ENCODE peak calls at places on chromosome 14, in ten cellular contexts. One of them, this sample, is unnamed.

GRCh38 chr14:104882325-104882973 is 17.4 kb downstream of the CEP170B start:
- DNase-seq in caudate nucleus: no peak
- DNase-seq in lower leg skin: no peak
- DNase-seq in head of caudate nucleus: no peak
- DNase-seq in activated CD4-positive, CD25-positive, alpha-beta regulatory T cell: no peak
- DNase-seq in lung: peak
- DNase-seq in NCI-H2081: peak
- DNase-seq in kidney tubule cell: peak
- DNase-seq in CD4-positive, CD25-positive, alpha-beta regulatory T cell: no peak
- DNase-seq in Jurkat, Clone E6-1: peak
- DNase-seq in this sample: peak

GRCh38 chr14:97380539-97380941 is 583.4 kb downstream of the VRK1 start:
- DNase-seq in lung: no peak
- DNase-seq in head of caudate nucleus: no peak
- DNase-seq in Jurkat, Clone E6-1: no peak
- DNase-seq in kidney tubule cell: peak
- DNase-seq in CD4-positive, CD25-positive, alpha-beta regulatory T cell: no peak
- DNase-seq in NCI-H2081: no peak
- DNase-seq in lower leg skin: no peak
- DNase-seq in caudate nucleus: no peak
- DNase-seq in activated CD4-positive, CD25-positive, alpha-beta regulatory T cell: no peak
- DNase-seq in this sample: no peak

GRCh38 chr14:23865502-23865901 is 88.1 kb upstream of the DHRS4 start:
- DNase-seq in caudate nucleus: no peak
- DNase-seq in head of caudate nucleus: no peak
- DNase-seq in lower leg skin: no peak
- DNase-seq in activated CD4-positive, CD25-positive, alpha-beta regulatory T cell: no peak
- DNase-seq in kidney tubule cell: no peak
- DNase-seq in CD4-positive, CD25-positive, alpha-beta regulatory T cell: no peak
- DNase-seq in NCI-H2081: no peak
- DNase-seq in Jurkat, Clone E6-1: no peak
- DNase-seq in lung: no peak
- DNase-seq in this sample: peak

GRCh38 chr14:43475762-43476161 is 1031.3 kb downstream of the FSCB start:
- DNase-seq in lung: no peak
- DNase-seq in CD4-positive, CD25-positive, alpha-beta regulatory T cell: no peak
- DNase-seq in caudate nucleus: no peak
- DNase-seq in Jurkat, Clone E6-1: no peak
- DNase-seq in NCI-H2081: no peak
- DNase-seq in activated CD4-positive, CD25-positive, alpha-beta regulatory T cell: no peak
- DNase-seq in lower leg skin: no peak
- DNase-seq in kidney tubule cell: no peak
- DNase-seq in head of caudate nucleus: no peak
- DNase-seq in this sample: no peak

GRCh38 chr14:75709207-75709812 is 48.3 kb downstream of the TTLL5 start:
- DNase-seq in head of caudate nucleus: peak
- DNase-seq in lung: peak
- DNase-seq in activated CD4-positive, CD25-positive, alpha-beta regulatory T cell: peak
- DNase-seq in CD4-positive, CD25-positive, alpha-beta regulatory T cell: peak
- DNase-seq in NCI-H2081: peak
- DNase-seq in Jurkat, Clone E6-1: peak
- DNase-seq in kidney tubule cell: peak
- DNase-seq in caudate nucleus: peak
- DNase-seq in lower leg skin: peak
- DNase-seq in this sample: peak

GRCh38 chr14:60183724-60184596 is 18.8 kb upstream of the DHRS7 start:
- DNase-seq in lung: no peak
- DNase-seq in NCI-H2081: peak
- DNase-seq in kidney tubule cell: peak
- DNase-seq in Jurkat, Clone E6-1: peak
- DNase-seq in caudate nucleus: no peak
- DNase-seq in CD4-positive, CD25-positive, alpha-beta regulatory T cell: peak
- DNase-seq in head of caudate nucleus: peak
- DNase-seq in activated CD4-positive, CD25-positive, alpha-beta regulatory T cell: peak
- DNase-seq in lower leg skin: no peak
- DNase-seq in this sample: peak

GRCh38 chr14:52443506-52443905 is 108.8 kb downstream of the TXNDC16 start:
- DNase-seq in CD4-positive, CD25-positive, alpha-beta regulatory T cell: no peak
- DNase-seq in lower leg skin: no peak
- DNase-seq in activated CD4-positive, CD25-positive, alpha-beta regulatory T cell: no peak
- DNase-seq in caudate nucleus: no peak
- DNase-seq in head of caudate nucleus: no peak
- DNase-seq in Jurkat, Clone E6-1: no peak
- DNase-seq in NCI-H2081: no peak
- DNase-seq in kidney tubule cell: no peak
- DNase-seq in lung: no peak
- DNase-seq in this sample: no peak

GRCh38 chr14:68312884-68313725 is 479.8 kb downstream of the ZFP36L1 start:
- DNase-seq in NCI-H2081: no peak
- DNase-seq in head of caudate nucleus: peak
- DNase-seq in Jurkat, Clone E6-1: no peak
- DNase-seq in CD4-positive, CD25-positive, alpha-beta regulatory T cell: no peak
- DNase-seq in lung: no peak
- DNase-seq in activated CD4-positive, CD25-positive, alpha-beta regulatory T cell: no peak
- DNase-seq in lower leg skin: no peak
- DNase-seq in caudate nucleus: no peak
- DNase-seq in kidney tubule cell: no peak
- DNase-seq in this sample: no peak

GRCh38 chr14:78007160-78007559 is 163.0 kb upstream of the NRXN3 start:
- DNase-seq in NCI-H2081: no peak
- DNase-seq in head of caudate nucleus: no peak
- DNase-seq in caudate nucleus: no peak
- DNase-seq in kidney tubule cell: peak
- DNase-seq in CD4-positive, CD25-positive, alpha-beta regulatory T cell: no peak
- DNase-seq in lung: no peak
- DNase-seq in activated CD4-positive, CD25-positive, alpha-beta regulatory T cell: no peak
- DNase-seq in Jurkat, Clone E6-1: no peak
- DNase-seq in lower leg skin: no peak
- DNase-seq in this sample: no peak

GRCh38 chr14:20332946-20333782 is at the start of gene CCNB1IP1:
- DNase-seq in kidney tubule cell: peak
- DNase-seq in lung: peak
- DNase-seq in Jurkat, Clone E6-1: peak
- DNase-seq in head of caudate nucleus: peak
- DNase-seq in activated CD4-positive, CD25-positive, alpha-beta regulatory T cell: no peak
- DNase-seq in NCI-H2081: peak
- DNase-seq in CD4-positive, CD25-positive, alpha-beta regulatory T cell: peak
- DNase-seq in caudate nucleus: peak
- DNase-seq in lower leg skin: peak
- DNase-seq in this sample: peak

GRCh38 chr14:104081951-104082464 is 3.5 kb upstream of the ASPG start:
- DNase-seq in head of caudate nucleus: no peak
- DNase-seq in lower leg skin: no peak
- DNase-seq in kidney tubule cell: no peak
- DNase-seq in CD4-positive, CD25-positive, alpha-beta regulatory T cell: no peak
- DNase-seq in caudate nucleus: no peak
- DNase-seq in Jurkat, Clone E6-1: no peak
- DNase-seq in activated CD4-positive, CD25-positive, alpha-beta regulatory T cell: no peak
- DNase-seq in NCI-H2081: no peak
- DNase-seq in lung: no peak
- DNase-seq in this sample: no peak